ENCODE peak calls at places on chromosomes 3 and 15, in ten cellular contexts. Q is HFFc6; C is NCI-H524 treated with DMSO at 0.1 percent for 48 hours; G is HS-27A; R is heart left ventricle; L is left ventricle myocardium superior; K is globus pallidus; V is activated T-cell treated with anti-CD3 and anti-CD28 coated beads, Interleukin-2, amount 50 U/mL, for 4 hours; A is pulmonary artery endothelial cell; J is SW 1271. T is an unnamed sample.

GRCh38 chr3:27090265-27091041 is 278.7 kb downstream of the NEK10 start:
- DNase-seq in Q (no peak), C (no peak), G (no peak), R (no peak), L (no peak), K (no peak), V (no peak), A (no peak), J (no peak), T (no peak)

GRCh38 chr15:49990835-49991540 is 128.0 kb downstream of the ATP8B4 start:
- DNase-seq in Q (peak; percentile 45), C (no peak), G (no peak), R (no peak), L (no peak), K (no peak), V (no peak), A (no peak), J (no peak), T (no peak)

GRCh38 chr3:49132437-49133225 is at the start of gene LAMB2:
- DNase-seq in Q (peak; percentile 84), C (no peak), G (peak; percentile 79), R (peak; percentile 85), L (peak; percentile 86), K (peak; percentile 60), V (no peak), A (peak; percentile 53), J (peak; percentile 59), T (peak; percentile 50)

GRCh38 chr3:186368717-186369116 is 6.7 kb upstream of the DGKG start:
- DNase-seq in Q (no peak), C (no peak), G (no peak), R (no peak), L (no peak), K (no peak), V (no peak), A (no peak), J (no peak), T (no peak)

GRCh38 chr15:58504674-58505234 is 73.0 kb downstream of the LIPC start:
- DNase-seq in Q (no peak), C (no peak), G (no peak), R (no peak), L (no peak), K (no peak), V (no peak), A (no peak), J (no peak), T (no peak)

GRCh38 chr3:55882006-55882405 is 394.9 kb upstream of the WNT5A start:
- DNase-seq in Q (no peak), C (no peak), G (no peak), R (no peak), L (no peak), K (no peak), V (no peak), A (no peak), J (no peak), T (no peak)

GRCh38 chr15:27873825-27874224 is 225.3 kb downstream of the OCA2 start:
- DNase-seq in Q (no peak), C (no peak), G (no peak), R (no peak), L (no peak), K (no peak), V (no peak), A (no peak), J (no peak), T (no peak)

GRCh38 chr3:183698760-183699159 is 1.2 kb downstream of the YEATS2 start:
- DNase-seq in Q (peak; percentile 8), C (peak; percentile 11), G (no peak), R (peak; percentile 40), L (no peak), K (peak; percentile 60), V (no peak), A (no peak), J (no peak), T (peak; percentile 21)

GRCh38 chr3:123068227-123069020 is 1.6 kb downstream of the PDIA5 start:
- DNase-seq in Q (no peak), C (no peak), G (no peak), R (no peak), L (no peak), K (no peak), V (no peak), A (no peak), J (no peak), T (no peak)

GRCh38 chr15:91839867-91840266 is 13.6 kb upstream of the SLCO3A1 start:
- DNase-seq in Q (no peak), C (no peak), G (no peak), R (no peak), L (no peak), K (no peak), V (no peak), A (no peak), J (no peak), T (no peak)

GRCh38 chr15:66167854-66168253 is 85.7 kb downstream of the MEGF11 start:
- DNase-seq in Q (no peak), C (no peak), G (no peak), R (no peak), L (no peak), K (no peak), V (no peak), A (no peak), J (no peak), T (no peak)

GRCh38 chr3:72295276-72295973 is 510.5 kb upstream of the PROK2 start:
- DNase-seq in Q (no peak), C (no peak), G (no peak), R (no peak), L (no peak), K (no peak), V (no peak), A (no peak), J (no peak), T (no peak)

GRCh38 chr15:66072616-66073361 is 180.8 kb downstream of the MEGF11 start:
- DNase-seq in Q (peak; percentile 34), C (no peak), G (no peak), R (no peak), L (no peak), K (no peak), V (no peak), A (no peak), J (no peak), T (no peak)